ENCODE peak calls at places on chromosomes 16 and 17, in four cellular contexts. K is colonic mucosa, P is BJ, T is OCI-LY7. S is an unnamed sample.
A peak's percentile ranks its signal among the peaks of the same experiment; 100 is the strongest.

GRCh38 chr16:89815639-89816348 is 653 bp downstream of the FANCA start:
- DNase-seq in K (no peak), P (no peak), T (peak; percentile 54), S (no peak)

GRCh38 chr17:62626719-62627218 is 701 bp upstream of the MRC2 start:
- DNase-seq in K (peak; percentile 32), P (no peak), T (no peak), S (peak; percentile 42)

GRCh38 chr17:958712-959451 is 20.7 kb downstream of the NXN start:
- DNase-seq in K (no peak), P (no peak), T (no peak), S (no peak)

GRCh38 chr16:30473231-30474061 is 904 bp downstream of the ITGAL start:
- DNase-seq in K (no peak), P (no peak), T (no peak), S (no peak)

GRCh38 chr16:12661656-12662172 is 142.0 kb downstream of the CPPED1 start:
- DNase-seq in K (peak; percentile 22), P (no peak), T (peak; percentile 65), S (no peak)

GRCh38 chr16:11621920-11622651 is 35.4 kb upstream of the LITAF start:
- DNase-seq in K (no peak), P (no peak), T (peak; percentile 87), S (no peak)

GRCh38 chr17:16377804-16378400 is 3.0 kb upstream of the UBB start:
- DNase-seq in K (peak; percentile 47), P (no peak), T (no peak), S (no peak)

GRCh38 chr17:7862692-7863437 is 5.1 kb downstream of the CYB5D1 start:
- DNase-seq in K (peak; percentile 69), P (no peak), T (peak; percentile 69), S (no peak)

GRCh38 chr17:19757536-19758180 is 9.6 kb upstream of the ALDH3A1 start:
- DNase-seq in K (no peak), P (no peak), T (no peak), S (no peak)

GRCh38 chr17:82424001-82424862 is 5.8 kb upstream of the OGFOD3 start:
- DNase-seq in K (peak; percentile 44), P (no peak), T (peak; percentile 81), S (no peak)

GRCh38 chr16:72434159-72434558 is 262.2 kb upstream of the PMFBP1 start:
- DNase-seq in K (no peak), P (no peak), T (peak; percentile 28), S (no peak)

GRCh38 chr17:57608369-57609124 is 136.6 kb downstream of the CCDC182 start:
- DNase-seq in K (no peak), P (no peak), T (no peak), S (no peak)

GRCh38 chr17:57607553-57608120 is 137.5 kb downstream of the CCDC182 start:
- DNase-seq in K (no peak), P (no peak), T (no peak), S (no peak)

GRCh38 chr17:57605734-57606105 is 139.4 kb downstream of the CCDC182 start:
- DNase-seq in K (no peak), P (no peak), T (no peak), S (no peak)

GRCh38 chr17:57604771-57605733 is 140.0 kb downstream of the CCDC182 start:
- DNase-seq in K (peak; percentile 60), P (no peak), T (peak; percentile 92), S (no peak)

GRCh38 chr17:57606111-57606875 is 138.8 kb downstream of the CCDC182 start:
- DNase-seq in K (no peak), P (no peak), T (peak; percentile 34), S (no peak)
- H3K4me3 ChIP-seq in K (no peak overlapping the region), P (no peak overlapping the region), T (peak overlapping the region; percentile 4), S (no peak overlapping the region)

DNA sequence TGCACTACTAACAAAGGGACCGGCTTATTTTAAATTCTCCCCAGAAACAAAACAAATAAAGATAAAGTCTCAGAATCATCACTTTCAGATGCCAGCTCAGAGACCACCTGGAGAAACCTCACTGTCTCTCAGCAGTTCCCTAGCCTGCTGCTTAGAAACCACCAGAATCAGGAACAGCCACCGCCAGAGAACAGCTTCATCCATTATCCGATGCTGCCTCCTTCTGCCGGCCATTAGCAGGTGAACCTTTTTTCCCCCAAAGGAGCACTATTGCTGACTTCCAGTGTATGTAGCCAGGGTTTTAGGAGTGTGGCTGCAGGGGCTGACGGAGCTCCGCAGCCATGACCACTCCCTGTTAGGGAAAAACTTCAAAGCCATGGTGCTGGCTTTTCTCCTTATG is 171.2 kb upstream of the DYNLRB2 start:
- DNase-seq in K (peak; percentile 36), P (no peak), T (no peak), S (peak; percentile 10)
- TF ChIP-seq CTCF in K (peak; percentile 25), P (peak; percentile 81), T (no peak), S (peak; percentile 81)

DNA sequence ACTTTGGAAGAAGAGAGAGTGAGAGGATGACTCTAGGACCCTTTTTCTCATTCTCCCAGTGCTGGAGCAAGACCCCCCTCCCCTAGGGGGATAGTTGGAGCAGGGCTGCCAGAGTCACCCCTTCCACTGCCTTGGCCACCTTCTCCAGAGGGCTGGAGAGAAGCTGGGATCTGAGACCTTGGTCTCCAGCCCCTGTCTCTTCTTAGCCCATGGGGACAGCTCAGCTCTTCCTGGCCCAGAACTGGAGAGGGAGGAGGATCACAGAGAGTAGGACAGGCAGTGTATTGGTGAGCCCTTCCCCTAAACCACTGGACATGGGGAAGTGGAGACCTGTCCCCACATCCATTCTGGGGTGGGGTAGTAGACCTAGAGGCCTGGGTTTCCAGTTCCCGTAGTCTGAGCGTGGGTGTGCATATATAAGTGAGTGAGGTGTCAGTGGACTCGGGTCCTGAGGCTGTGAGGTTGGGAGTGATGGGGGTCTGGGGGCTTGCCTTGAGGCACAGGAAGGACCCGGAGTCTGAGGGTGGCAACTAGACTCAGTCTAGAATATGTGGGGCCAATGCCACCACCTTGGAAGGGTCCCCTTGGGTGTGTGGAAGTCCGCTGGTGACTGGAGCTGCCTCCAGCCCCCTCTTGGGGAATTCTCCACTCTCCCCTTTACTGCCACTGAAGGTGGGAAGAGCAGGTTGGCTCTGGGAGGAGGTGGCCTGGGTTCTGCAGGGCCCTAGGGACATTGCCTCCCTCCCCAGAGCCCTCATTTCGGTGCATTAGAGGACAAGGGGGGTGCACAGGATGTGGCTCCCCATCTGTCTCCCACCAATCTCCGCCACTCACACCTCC is 20.0 kb downstream of the GJD3 start:
- DNase-seq in K (no peak), P (no peak), T (no peak), S (no peak)
- H3K4me3 ChIP-seq in K (peak overlapping the region; percentile 86), P (peak overlapping the region; percentile 84), T (no peak overlapping the region), S (peak overlapping the region; percentile 47)

GRCh38 chr17:63819131-63819530 is 8.1 kb upstream of the PSMC5 start:
- DNase-seq in K (no peak), P (no peak), T (no peak), S (no peak)

GRCh38 chr17:63819585-63820537 is 7.4 kb upstream of the PSMC5 start:
- DNase-seq in K (no peak), P (no peak), T (no peak), S (no peak)

GRCh38 chr17:63816123-63816522 is 11.1 kb upstream of the PSMC5 start:
- DNase-seq in K (no peak), P (no peak), T (no peak), S (no peak)

GRCh38 chr17:63816669-63817068 is 10.6 kb upstream of the PSMC5 start:
- DNase-seq in K (no peak), P (no peak), T (no peak), S (no peak)

DNA sequence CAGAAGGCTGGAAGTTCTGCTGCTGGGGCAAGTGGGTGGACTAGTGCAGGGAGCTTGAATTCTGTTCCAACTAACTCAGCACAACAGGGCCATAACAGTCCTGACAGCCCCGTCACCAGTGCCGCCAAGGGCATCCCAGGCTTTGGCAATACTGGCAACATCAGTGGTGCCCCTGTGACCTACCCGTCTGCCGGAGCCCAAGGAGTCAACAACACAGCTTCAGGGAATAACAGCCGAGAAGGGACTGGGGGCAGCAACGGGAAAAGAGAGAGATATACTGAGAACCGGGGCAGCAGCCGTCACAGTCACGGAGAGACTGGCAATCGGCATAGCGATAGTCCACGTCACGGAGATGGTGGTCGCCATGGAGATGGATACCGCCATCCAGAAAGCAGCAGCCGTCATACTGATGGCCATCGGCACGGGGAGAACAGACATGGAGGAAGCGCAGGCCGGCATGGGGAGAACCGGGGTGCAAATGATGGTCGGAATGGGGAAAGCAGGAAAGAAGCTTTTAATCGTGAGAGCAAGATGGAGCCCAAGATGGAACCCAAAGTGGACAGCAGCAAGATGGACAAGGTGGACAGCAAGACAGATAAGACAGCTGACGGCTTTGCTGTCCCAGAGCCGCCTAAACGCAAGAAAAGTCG is 9.4 kb upstream of the PSMC5 start:
- DNase-seq in K (no peak), P (no peak), T (no peak), S (no peak)
- TF ChIP-seq CTCF in K (no peak), P (no peak), T (no peak), S (no peak)

GRCh38 chr16:69820926-69821541 is 58.9 kb downstream of the WWP2 start:
- DNase-seq in K (no peak), P (peak; percentile 24), T (no peak), S (no peak)
- H3K4me3 ChIP-seq in K (no peak overlapping the region), P (no peak overlapping the region), T (no peak overlapping the region), S (peak overlapping the region; percentile 37)

GRCh38 chr17:45756266-45756989 is 27.7 kb upstream of the CRHR1 start:
- DNase-seq in K (no peak), P (no peak), T (no peak), S (no peak)
- TF ChIP-seq CTCF in K (no peak), P (no peak), T (peak; percentile 15), S (no peak)

GRCh38 chr17:68599873-68600122 is 1.4 kb downstream of the FAM20A start:
- DNase-seq in K (no peak), P (no peak), T (no peak), S (no peak)
- H3K4me3 ChIP-seq in K (peak overlapping the region; percentile 36), P (peak overlapping the region; percentile 58), T (no peak overlapping the region), S (no peak overlapping the region)